ENCODE peak calls at places on chromosome 4, in five cellular contexts. B, A, M, I and G are unnamed samples. For H3K4me1 and H3K36me3, the result is how much of the 10 kb centered on the place peaks cover.

GRCh38 chr4:52093466-52093865 is 42.4 kb downstream of the SPATA18 start:
- DNase-seq in B (no peak), A (no peak), M (no peak), I (no peak), G (no peak)

GRCh38 chr4:38002451-38003071 is 42.4 kb downstream of the PTTG2 start:
- DNase-seq in B (no peak), A (no peak), M (no peak), I (no peak), G (no peak)

GRCh38 chr4:107220976-107221375 is 184.9 kb upstream of the DKK2 start:
- DNase-seq in B (no peak), A (no peak), M (no peak), I (no peak), G (no peak)

GRCh38 chr4:148845609-148846008 is 403.4 kb upstream of the NR3C2 start:
- DNase-seq in B (no peak), A (no peak), M (no peak), I (no peak), G (no peak)

GRCh38 chr4:87069037-87069742 is 134.4 kb downstream of the AFF1 start:
- DNase-seq in B (no peak), A (no peak), M (no peak), I (no peak), G (no peak)

GRCh38 chr4:157792716-157793115 is 380.1 kb downstream of the GASK1B start:
- DNase-seq in B (no peak), A (no peak), M (no peak), I (peak), G (no peak)

GRCh38 chr4:184645904-184646610 is 3.2 kb downstream of the CASP3 start:
- DNase-seq in B (no peak), A (no peak), M (no peak), I (peak), G (no peak)

GRCh38 chr4:170139764-170140163 is 50.0 kb upstream of the AADAT start:
- DNase-seq in B (no peak), A (no peak), M (no peak), I (no peak), G (no peak)

GRCh38 chr4:173537628-173538147 is 7.7 kb upstream of the HAND2 start:
- DNase-seq in B (no peak), A (no peak), M (no peak), I (no peak), G (no peak)

GRCh38 chr4:121126449-121127006 is 37.6 kb downstream of the TNIP3 start:
- DNase-seq in B (no peak), A (no peak), M (peak), I (no peak), G (no peak)

DNA sequence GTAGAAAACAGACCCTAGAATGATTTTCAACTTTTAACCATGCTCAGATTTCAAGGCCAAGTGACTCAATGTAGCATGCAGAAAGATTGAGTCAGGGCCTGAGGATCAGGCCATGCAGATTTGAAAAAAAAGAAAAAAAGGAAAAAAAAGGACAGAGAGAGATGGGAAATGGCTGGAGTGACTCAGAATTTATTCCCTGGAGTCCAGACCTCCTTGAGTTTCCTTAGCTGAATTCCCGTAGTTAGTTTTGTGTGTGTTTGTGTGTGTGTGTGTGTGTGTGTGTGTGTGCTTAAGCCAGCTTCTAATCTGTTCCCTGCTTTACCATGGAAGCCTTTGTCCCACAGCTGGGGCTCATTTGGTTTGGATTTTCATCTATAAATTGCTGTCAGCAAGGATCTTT is 108.8 kb upstream of the DDIT4L start:
- DNase-seq in B (no peak), A (no peak), M (no peak), I (no peak), G (no peak)
- H3K4me1 ChIP-seq in B (under half), A (under half), M (under half), I (under half), G (under half)

DNA sequence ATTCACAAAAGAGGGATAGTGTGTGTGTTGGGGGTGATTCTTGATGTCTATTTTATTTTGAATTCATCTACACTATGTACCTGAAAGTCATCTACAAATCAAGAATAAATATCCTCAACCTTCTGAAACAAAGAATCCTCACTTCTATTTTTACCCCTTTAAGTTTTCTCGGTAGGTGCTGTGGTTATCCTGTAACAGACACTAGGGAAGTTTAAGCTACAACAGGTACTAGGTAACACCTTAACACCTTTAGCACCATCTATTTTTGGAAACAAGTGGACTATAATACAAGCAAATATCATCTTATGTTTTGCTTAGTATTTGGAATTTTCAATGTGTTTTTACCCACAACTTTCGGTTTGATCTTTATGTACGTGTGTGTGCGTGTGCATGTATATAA is 12.0 kb upstream of the BDH2 start:
- DNase-seq in B (no peak), A (no peak), M (no peak), I (peak), G (no peak)
- H3K36me3 ChIP-seq in B (under half), A (half or more), M (under half), I (under half), G (under half)

DNA sequence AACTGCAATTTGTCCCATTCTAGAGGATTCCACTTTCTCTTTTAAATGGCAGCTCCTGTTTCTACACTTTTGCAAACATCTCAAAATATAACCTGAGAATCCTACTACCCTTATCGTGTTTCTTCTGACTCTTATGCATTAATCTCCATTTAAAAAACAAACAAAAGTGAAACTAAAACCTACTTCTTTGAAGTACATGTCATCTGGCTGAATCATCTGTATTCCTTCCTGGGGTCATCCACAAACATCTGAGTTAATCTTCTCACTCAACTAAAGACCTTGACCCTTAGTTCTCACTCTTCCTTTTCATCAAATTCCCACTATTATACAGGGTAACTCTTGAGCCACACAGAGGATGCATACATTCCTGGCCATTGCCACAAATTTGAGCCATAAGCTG is 584.8 kb downstream of the PPARGC1A start:
- DNase-seq in B (no peak), A (no peak), M (no peak), I (peak), G (no peak)
- H3K4me3 ChIP-seq in B (no peak), A (no peak), M (peak), I (peak), G (no peak)

GRCh38 chr4:165330666-165331065 is 3.2 kb downstream of the MSMO1 start:
- DNase-seq in B (no peak), A (no peak), M (no peak), I (no peak), G (no peak)
- H3K4me1 ChIP-seq in B (under half), A (half or more), M (under half), I (under half), G (under half)